ENCODE peak calls at places on chromosomes 4 and X, in four cellular contexts. B is fibroblast of gingiva, O is A549, Z is T-cell. W is an unnamed sample.

GRCh38 chr4:142331646-142332045 is 514.5 kb downstream of the INPP4B start:
- DNase-seq in B (peak), O (no peak), Z (no peak), W (no peak)

GRCh38 chr4:125397226-125397625 is 82.5 kb downstream of the FAT4 start:
- DNase-seq in B (no peak), O (no peak), Z (no peak), W (no peak)

GRCh38 chrX:41472231-41472815 is 25.2 kb downstream of the NYX start:
- DNase-seq in B (no peak), O (no peak), Z (no peak), W (no peak)

GRCh38 chr4:84924439-84924838 is 42.1 kb downstream of the WDFY3 start:
- DNase-seq in B (no peak), O (no peak), Z (no peak), W (no peak)

GRCh38 chrX:140712413-140713173 is 3.0 kb downstream of the LINC00632 start:
- DNase-seq in B (peak), O (peak), Z (peak), W (no peak)

GRCh38 chrX:66731398-66731797 is 92.5 kb upstream of the EDA2R start:
- DNase-seq in B (peak), O (peak), Z (no peak), W (peak)

GRCh38 chr4:11700751-11701226 is 272.1 kb upstream of the HS3ST1 start:
- DNase-seq in B (peak), O (no peak), Z (no peak), W (no peak)

GRCh38 chrX:129772796-129773431 is 6.8 kb upstream of the SASH3 start:
- DNase-seq in B (no peak), O (no peak), Z (peak), W (peak)

GRCh38 chr4:149095798-149096197 is 653.6 kb upstream of the NR3C2 start:
- DNase-seq in B (no peak), O (no peak), Z (no peak), W (no peak)

GRCh38 chr4:138697771-138698170 is 317.8 kb upstream of the NOCT start:
- DNase-seq in B (no peak), O (no peak), Z (no peak), W (no peak)

GRCh38 chrX:96770315-96770714 is 85.7 kb downstream of the DIAPH2 start:
- DNase-seq in B (peak), O (peak), Z (no peak), W (peak)

GRCh38 chr4:140122891-140123290 is 31.1 kb downstream of the MAML3 start:
- DNase-seq in B (no peak), O (no peak), Z (no peak), W (no peak)

GRCh38 chrX:52220936-52221335 is 36.2 kb downstream of the MAGED4 start:
- DNase-seq in B (no peak), O (no peak), Z (no peak), W (no peak)

GRCh38 chr4:169410839-169411770 is 140.3 kb upstream of the SH3RF1 start:
- DNase-seq in B (peak), O (peak), Z (peak), W (peak)